ENCODE peak calls at places on chromosomes 2 and 18, in seven cellular contexts. E is upper lobe of left lung, D is GM12878, C is tibial artery, O is upper lobe of right lung, Z is SK-N-SH, S is stomach. Q is an unnamed sample.

GRCh38 chr18:8987250-8987649 is 115.2 kb upstream of the NDUFV2 start:
- DNase-seq in O (no peak), E (no peak), C (no peak), D (no peak), S (no peak), Z (no peak), Q (no peak)

GRCh38 chr2:221629478-221629877 is 57.4 kb upstream of the EPHA4 start:
- DNase-seq in S (no peak), Z (no peak), C (no peak), O (no peak), D (no peak), E (no peak), Q (no peak)

GRCh38 chr2:88698498-88699233 is 7.2 kb downstream of the RPIA start:
- DNase-seq in O (no peak), Z (no peak), E (no peak), S (peak; percentile 79), D (no peak), C (no peak), Q (no peak)

GRCh38 chr2:54504866-54505265 is 48.7 kb downstream of the SPTBN1 start:
- DNase-seq in S (no peak), O (no peak), D (no peak), E (no peak), Z (no peak), C (no peak), Q (no peak)

GRCh38 chr18:34650121-34650545 is 60.0 kb upstream of the DTNA start:
- DNase-seq in C (no peak), D (no peak), S (no peak), O (no peak), Z (no peak), E (no peak), Q (no peak)

GRCh38 chr2:58727977-58728656 is 487.0 kb upstream of the FANCL start:
- DNase-seq in Z (no peak), D (no peak), E (no peak), C (no peak), S (no peak), O (no peak), Q (no peak)

GRCh38 chr2:12325806-12326205 is 390.9 kb upstream of the TRIB2 start:
- DNase-seq in D (no peak), C (no peak), O (no peak), S (peak; percentile 53), E (no peak), Z (no peak), Q (no peak)

GRCh38 chr18:9951022-9951859 is 37.4 kb downstream of the VAPA start:
- DNase-seq in Z (peak; percentile 57), O (no peak), C (no peak), D (no peak), E (no peak), S (no peak), Q (peak; percentile 27)

GRCh38 chr2:26305575-26305974 is 40.4 kb upstream of the SELENOI start:
- DNase-seq in D (no peak), Z (no peak), C (no peak), S (no peak), E (no peak), O (no peak), Q (no peak)

GRCh38 chr2:97699765-97700444 is 13.5 kb upstream of the ZAP70 start:
- DNase-seq in S (peak; percentile 57), E (no peak), C (no peak), O (no peak), D (no peak), Z (peak; percentile 69), Q (peak; percentile 73)

GRCh38 chr18:10776493-10776892 is 250.7 kb downstream of the NAPG start:
- DNase-seq in O (no peak), S (no peak), C (no peak), D (no peak), E (no peak), Z (no peak), Q (no peak)

GRCh38 chr18:57813245-57813644 is 10.1 kb upstream of the ATP8B1 start:
- DNase-seq in S (no peak), Z (no peak), E (no peak), D (no peak), O (no peak), C (no peak), Q (no peak)

GRCh38 chr2:8525236-8525581 is 156.6 kb upstream of the ID2 start:
- DNase-seq in C (no peak), E (no peak), S (no peak), Z (no peak), D (no peak), O (no peak), Q (no peak)

GRCh38 chr2:8525582-8526402 is 156.1 kb upstream of the ID2 start:
- DNase-seq in S (peak; percentile 93), C (peak; percentile 79), E (peak; percentile 86), O (peak; percentile 96), D (peak; percentile 90), Z (peak; percentile 79), Q (peak; percentile 61)

GRCh38 chr2:8527031-8527430 is 154.8 kb upstream of the ID2 start:
- DNase-seq in S (no peak), E (no peak), O (no peak), Z (peak; percentile 41), D (no peak), C (no peak), Q (no peak)

GRCh38 chr2:8527676-8528075 is 154.2 kb upstream of the ID2 start:
- DNase-seq in O (no peak), Z (no peak), D (no peak), S (no peak), C (no peak), E (no peak), Q (no peak)

GRCh38 chr2:8526403-8526696 is 155.5 kb upstream of the ID2 start:
- DNase-seq in D (no peak), C (no peak), Z (no peak), S (no peak), O (no peak), E (no peak), Q (no peak)
- H3K27ac ChIP-seq in D (peak overlapping the region; percentile 74), C (no peak overlapping the region), Z (peak overlapping the region; percentile 82), S (peak overlapping the region; percentile 76), O (no peak overlapping the region), E (no peak overlapping the region), Q (no peak overlapping the region)

GRCh38 chr2:215930505-215931233 is 82.7 kb downstream of the MREG start:
- DNase-seq in C (no peak), E (no peak), D (no peak), S (no peak), O (no peak), Z (no peak), Q (no peak)
- H3K27ac ChIP-seq in C (no peak overlapping the region), E (no peak overlapping the region), D (no peak overlapping the region), S (no peak overlapping the region), O (peak overlapping the region; percentile 24), Z (no peak overlapping the region), Q (no peak overlapping the region)

GRCh38 chr2:177617849-177618248 is 225.3 kb downstream of the AGPS start:
- DNase-seq in D (no peak), O (no peak), Z (no peak), E (no peak), S (no peak), C (no peak), Q (no peak)

GRCh38 chr2:177616731-177617130 is 224.2 kb downstream of the AGPS start:
- DNase-seq in S (no peak), Z (no peak), O (no peak), D (no peak), E (no peak), C (no peak), Q (no peak)

GRCh38 chr2:177625744-177626655 is 233.4 kb downstream of the AGPS start:
- DNase-seq in D (no peak), S (no peak), Z (no peak), C (no peak), E (no peak), O (no peak), Q (no peak)

GRCh38 chr2:177618270-177619253 is 226.0 kb downstream of the AGPS start:
- DNase-seq in O (peak; percentile 96), D (peak; percentile 80), S (peak; percentile 93), E (peak; percentile 97), Z (peak; percentile 92), C (peak; percentile 94), Q (peak; percentile 93)

GRCh38 chr2:177622516-177622915 is 229.9 kb downstream of the AGPS start:
- DNase-seq in Z (no peak), C (no peak), D (no peak), O (no peak), S (no peak), E (no peak), Q (peak; percentile 12)
- H3K27ac ChIP-seq in Z (no peak overlapping the region), C (no peak overlapping the region), D (no peak overlapping the region), O (no peak overlapping the region), S (no peak overlapping the region), E (no peak overlapping the region), Q (no peak overlapping the region)

DNA sequence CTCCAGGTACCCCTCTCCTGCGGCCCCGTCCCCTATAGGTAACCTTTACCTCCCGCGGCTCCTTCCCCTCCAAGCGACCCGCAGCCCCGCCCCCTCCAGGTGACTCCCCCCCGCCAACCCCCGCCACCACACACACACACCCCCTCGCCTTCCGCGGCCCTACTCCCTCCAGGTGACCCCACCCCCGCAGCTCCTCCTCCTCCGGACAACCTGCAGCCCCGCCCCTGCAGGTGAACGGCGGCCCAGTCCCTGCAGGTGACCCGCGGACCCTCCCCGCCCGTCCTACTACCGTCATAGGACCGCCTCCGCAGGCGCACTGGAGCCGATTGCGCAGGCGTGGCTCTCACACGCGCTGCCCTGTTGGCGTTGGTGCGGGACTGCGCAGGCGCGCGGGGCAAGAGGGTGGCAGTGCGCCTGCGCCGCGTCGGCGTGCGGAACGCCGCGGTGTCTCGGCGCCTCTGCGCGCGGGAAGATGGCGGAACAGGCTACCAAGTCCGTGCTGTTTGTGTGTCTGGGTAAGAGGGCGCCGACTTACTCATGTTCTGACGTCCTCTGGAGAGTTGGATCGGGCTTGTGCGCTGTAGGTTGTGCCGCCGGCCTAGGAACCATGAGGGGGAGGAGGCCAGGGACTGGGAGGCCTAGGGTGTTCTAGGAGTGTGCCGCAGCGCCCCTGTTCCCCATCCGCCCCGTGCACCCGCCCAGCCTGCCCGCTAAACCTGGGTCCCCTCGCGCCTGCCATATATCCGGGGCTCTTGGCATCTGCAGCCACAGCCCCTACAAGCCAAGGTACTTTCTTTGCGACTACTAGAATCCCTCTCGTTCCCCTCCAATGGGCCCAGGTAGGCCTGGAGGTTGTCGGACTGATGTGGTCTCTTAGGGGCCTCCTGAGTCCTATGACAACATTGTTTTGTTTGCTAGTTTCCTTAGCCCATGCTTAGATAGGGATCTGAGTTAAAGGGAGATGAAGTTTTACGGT is at the start of gene ACP1:
- DNase-seq in O (peak; percentile 99), E (peak; percentile 99), S (peak; percentile 99), C (peak; percentile 89), Z (peak; percentile 100), D (peak; percentile 80), Q (peak; percentile 88)
- H3K27ac ChIP-seq in O (peak within 1 kb of the TSS; percentile 85), E (peak within 1 kb of the TSS; percentile 90), S (peak within 1 kb of the TSS; percentile 97), C (peak within 1 kb of the TSS; percentile 80), Z (peak within 1 kb of the TSS; percentile 74), D (peak within 1 kb of the TSS; percentile 83), Q (peak within 1 kb of the TSS; percentile 82)

GRCh38 chr2:196535080-196535479 is 104.4 kb upstream of the CCDC150 start:
- DNase-seq in E (no peak), O (no peak), D (no peak), C (no peak), Z (no peak), S (no peak), Q (no peak)

GRCh38 chr2:196538646-196539045 is 100.9 kb upstream of the CCDC150 start:
- DNase-seq in S (no peak), Z (no peak), C (no peak), O (no peak), D (no peak), E (no peak), Q (no peak)

GRCh38 chr2:196535742-196536141 is 103.8 kb upstream of the CCDC150 start:
- DNase-seq in E (no peak), C (no peak), Z (no peak), S (no peak), D (no peak), O (no peak), Q (no peak)

GRCh38 chr2:196538189-196538588 is 101.3 kb upstream of the CCDC150 start:
- DNase-seq in O (no peak), D (no peak), E (no peak), C (no peak), S (no peak), Z (no peak), Q (no peak)

GRCh38 chr2:196537311-196537710 is 102.2 kb upstream of the CCDC150 start:
- DNase-seq in D (no peak), O (no peak), S (no peak), Z (no peak), E (no peak), C (no peak), Q (no peak)
- H3K27ac ChIP-seq in D (no peak overlapping the region), O (no peak overlapping the region), S (no peak overlapping the region), Z (no peak overlapping the region), E (no peak overlapping the region), C (no peak overlapping the region), Q (no peak overlapping the region)